ENCODE peak calls at places on chromosomes 16 and 17, in six cellular contexts. A is OCI-LY7, D is GM23338, C is esophagus squamous epithelium, B is mucosa of descending colon, H is cardiac muscle cell. J is an unnamed sample. For H3K36me3, the result is how much of the 10 kb centered on the place peaks cover.

GRCh38 chr16:17211797-17212196 is 259.0 kb downstream of the XYLT1 start:
- DNase-seq in B (no peak), D (peak), C (no peak), A (peak), H (peak), J (no peak)

GRCh38 chr17:1896243-1897163 is 66.7 kb downstream of the RPA1 start:
- DNase-seq in D (no peak), C (no peak), B (no peak), A (no peak), H (no peak), J (no peak)

GRCh38 chr16:83393196-83393981 is 414.4 kb upstream of the HSBP1 start:
- DNase-seq in D (peak), B (no peak), H (no peak), C (no peak), A (peak), J (peak)

GRCh38 chr16:84138824-84139627 is 6.0 kb downstream of the HSDL1 start:
- DNase-seq in A (no peak), B (no peak), C (no peak), D (peak), H (peak), J (no peak)

GRCh38 chr17:17567631-17568030 is 23.9 kb downstream of the PEMT start:
- DNase-seq in H (no peak), D (no peak), C (no peak), A (no peak), B (no peak), J (no peak)

GRCh38 chr17:36641877-36642845 is 40.8 kb downstream of the MRM1 start:
- DNase-seq in A (no peak), C (no peak), H (peak), D (peak), B (peak), J (no peak)

GRCh38 chr17:40916366-40916765 is 21.1 kb downstream of the KRT23 start:
- DNase-seq in C (no peak), H (no peak), A (no peak), B (no peak), D (no peak), J (no peak)

GRCh38 chr17:63419398-63419797 is 26.7 kb downstream of the CYB561 start:
- DNase-seq in B (no peak), H (no peak), D (no peak), C (no peak), A (no peak), J (no peak)

GRCh38 chr17:56112086-56112485 is 41.2 kb upstream of the ANKFN1 start:
- DNase-seq in H (no peak), D (no peak), A (no peak), B (no peak), C (no peak), J (no peak)

GRCh38 chr16:735982-736453 is 4.8 kb downstream of the CIAO3 start:
- DNase-seq in D (no peak), C (no peak), B (no peak), H (no peak), A (no peak), J (no peak)

GRCh38 chr16:11006666-11007065 is 62.3 kb downstream of the CLEC16A start:
- DNase-seq in B (no peak), D (no peak), H (no peak), C (no peak), A (no peak), J (no peak)

GRCh38 chr16:82031116-82032084 is 3.7 kb upstream of the HSD17B2 start:
- DNase-seq in A (peak), B (no peak), H (peak), C (no peak), D (peak), J (peak)

GRCh38 chr16:9874233-9874632 is 308.0 kb downstream of the GRIN2A start:
- DNase-seq in D (peak), H (no peak), C (no peak), A (no peak), B (no peak), J (no peak)

GRCh38 chr16:11510178-11510973 is 76.3 kb downstream of the LITAF start:
- DNase-seq in D (no peak), A (no peak), B (peak), C (no peak), H (no peak), J (no peak)

GRCh38 chr17:61474235-61474927 is 22.2 kb downstream of the TBX4 start:
- DNase-seq in A (no peak), B (no peak), D (no peak), H (no peak), C (no peak), J (no peak)

DNA sequence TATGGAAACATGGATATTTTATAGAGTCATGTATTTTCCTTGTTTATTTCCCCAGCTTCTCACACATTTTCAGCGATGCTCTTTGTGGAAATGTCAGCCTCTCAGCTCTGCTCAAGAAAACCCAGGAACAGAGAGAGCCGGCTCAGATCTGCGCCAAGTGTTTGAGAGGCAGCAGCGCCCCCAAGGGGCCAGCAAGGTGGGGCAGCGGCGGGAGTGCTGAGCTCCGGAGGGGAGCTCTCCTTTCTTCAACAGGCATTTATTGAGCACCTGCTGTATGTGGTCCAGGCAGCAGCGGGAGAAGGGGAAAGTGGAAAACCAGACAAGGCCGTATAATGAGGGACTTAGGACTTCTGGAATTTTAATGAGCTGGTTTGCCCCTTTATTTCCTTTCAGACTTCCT is 421.1 kb upstream of the C16orf82 start:
- DNase-seq in A (peak), B (no peak), C (no peak), H (peak), D (peak), J (no peak)
- TF ChIP-seq CTCF in A (peak), B (no peak), C (peak), H (no peak), D (peak), J (no peak)

DNA sequence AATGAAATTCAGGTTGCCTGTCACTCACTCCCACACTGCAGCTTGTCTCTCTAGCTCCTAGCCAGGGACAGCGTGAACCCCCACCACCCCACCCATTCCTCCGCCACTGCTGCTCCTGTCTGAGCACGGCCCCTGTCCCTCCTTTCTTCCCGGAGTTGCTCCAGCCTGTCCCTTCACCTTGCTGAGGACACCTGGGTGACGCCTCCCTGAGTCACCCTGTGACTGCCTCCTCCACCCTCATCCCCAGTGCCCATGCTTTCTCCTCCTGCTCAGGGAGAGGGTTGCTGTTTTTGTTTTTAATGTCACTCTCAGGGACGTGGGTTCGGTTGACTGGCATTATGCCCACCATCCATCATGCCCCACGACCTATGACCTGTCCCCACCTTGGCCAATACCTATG is 25.8 kb upstream of the NAT9 start:
- DNase-seq in H (no peak), C (no peak), B (no peak), D (no peak), A (no peak), J (no peak)
- H3K36me3 ChIP-seq in H (under half), C (under half), B (under half), D (under half), A (under half), J (under half)

DNA sequence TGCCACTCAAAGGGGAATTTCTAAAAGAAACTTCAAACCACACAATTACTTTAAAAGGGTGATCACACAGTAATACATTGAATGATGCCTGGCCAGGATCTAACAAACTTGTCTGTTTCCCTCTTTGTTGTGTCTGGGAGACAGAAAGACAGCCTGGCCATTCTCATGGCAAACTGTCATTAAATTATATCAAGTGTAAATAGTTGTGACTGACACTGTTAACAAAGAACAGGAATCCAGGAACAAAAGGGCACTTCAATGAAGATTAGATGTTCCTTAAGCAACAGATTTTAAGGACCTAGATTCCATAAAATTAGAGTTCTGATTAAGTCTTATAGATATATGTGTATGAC is 383.6 kb downstream of the KCNJ2 start:
- DNase-seq in H (no peak), A (no peak), B (no peak), C (no peak), D (no peak), J (no peak)
- H3K4me3 ChIP-seq in H (no peak), A (no peak), B (no peak), C (no peak), D (no peak), J (no peak)

GRCh38 chr16:61148930-61149329 is 887.3 kb downstream of the CDH8 start:
- DNase-seq in B (no peak), C (no peak), H (peak), D (peak), A (peak), J (no peak)
- TF ChIP-seq CTCF in B (no peak), C (no peak), H (no peak), D (peak), A (peak), J (no peak)

DNA sequence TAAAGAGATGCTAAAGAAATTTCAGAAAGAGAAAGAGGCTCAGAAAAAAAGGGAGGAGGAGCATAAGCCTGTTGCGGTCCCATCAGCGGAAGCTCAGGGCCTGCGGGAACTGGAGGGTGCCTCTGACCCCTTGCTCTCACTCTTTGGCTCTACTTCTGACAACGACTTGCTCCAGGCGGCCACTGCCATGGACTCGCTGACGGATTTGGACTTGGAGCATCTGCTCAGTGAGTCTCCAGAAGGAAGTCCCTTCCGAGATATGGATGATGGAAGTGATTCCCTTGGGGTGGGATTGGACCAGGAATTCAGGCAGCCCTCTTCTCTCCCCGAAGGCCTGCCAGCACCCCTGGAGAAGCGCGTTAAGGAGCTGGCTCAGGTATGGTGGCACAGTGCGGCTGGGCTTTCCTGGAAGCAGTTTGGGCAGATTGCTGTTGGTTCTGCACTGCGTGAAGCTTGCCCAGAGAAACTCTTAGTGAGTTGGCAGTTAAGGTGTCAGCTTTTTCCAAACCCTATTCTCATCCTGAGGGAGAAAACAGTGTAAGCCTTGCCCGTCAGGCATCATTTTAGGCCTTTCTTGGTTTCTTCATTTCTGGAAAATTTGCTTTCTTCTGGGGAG is 13.6 kb downstream of the UBN1 start:
- DNase-seq in H (no peak), A (no peak), B (no peak), D (no peak), C (no peak), J (no peak)
- H3K36me3 ChIP-seq in H (half or more), A (half or more), B (under half), D (under half), C (under half), J (half or more)

DNA sequence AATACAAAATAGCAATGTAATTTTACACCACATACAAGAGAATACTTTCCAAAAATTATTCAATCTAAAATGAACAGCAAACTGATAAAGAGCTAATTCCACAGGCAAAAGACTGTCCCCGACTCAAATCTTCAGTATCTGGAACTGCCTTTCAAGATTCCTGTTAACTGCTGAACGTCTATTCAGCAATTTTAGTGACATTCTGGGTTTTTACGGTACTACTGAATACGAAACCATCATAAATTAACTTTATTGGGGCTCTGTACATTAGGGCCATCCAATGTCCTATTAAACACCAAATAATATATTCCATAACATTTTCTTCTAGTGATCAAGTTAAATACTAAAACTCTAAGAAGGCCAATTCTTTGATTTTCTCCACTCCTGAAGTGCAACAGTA is 1.6 kb downstream of the FBXL20 start:
- DNase-seq in A (no peak), C (no peak), D (no peak), H (no peak), B (no peak), J (no peak)
- H3K4me3 ChIP-seq in A (no peak), C (no peak), D (no peak), H (no peak), B (no peak), J (no peak)

GRCh38 chr17:45300060-45300751 is 16.6 kb downstream of the MAP3K14 start:
- DNase-seq in D (no peak), C (no peak), A (peak), B (no peak), H (no peak), J (no peak)
- TF ChIP-seq CTCF in D (no peak), C (no peak), A (peak), B (no peak), H (no peak), J (peak)

DNA sequence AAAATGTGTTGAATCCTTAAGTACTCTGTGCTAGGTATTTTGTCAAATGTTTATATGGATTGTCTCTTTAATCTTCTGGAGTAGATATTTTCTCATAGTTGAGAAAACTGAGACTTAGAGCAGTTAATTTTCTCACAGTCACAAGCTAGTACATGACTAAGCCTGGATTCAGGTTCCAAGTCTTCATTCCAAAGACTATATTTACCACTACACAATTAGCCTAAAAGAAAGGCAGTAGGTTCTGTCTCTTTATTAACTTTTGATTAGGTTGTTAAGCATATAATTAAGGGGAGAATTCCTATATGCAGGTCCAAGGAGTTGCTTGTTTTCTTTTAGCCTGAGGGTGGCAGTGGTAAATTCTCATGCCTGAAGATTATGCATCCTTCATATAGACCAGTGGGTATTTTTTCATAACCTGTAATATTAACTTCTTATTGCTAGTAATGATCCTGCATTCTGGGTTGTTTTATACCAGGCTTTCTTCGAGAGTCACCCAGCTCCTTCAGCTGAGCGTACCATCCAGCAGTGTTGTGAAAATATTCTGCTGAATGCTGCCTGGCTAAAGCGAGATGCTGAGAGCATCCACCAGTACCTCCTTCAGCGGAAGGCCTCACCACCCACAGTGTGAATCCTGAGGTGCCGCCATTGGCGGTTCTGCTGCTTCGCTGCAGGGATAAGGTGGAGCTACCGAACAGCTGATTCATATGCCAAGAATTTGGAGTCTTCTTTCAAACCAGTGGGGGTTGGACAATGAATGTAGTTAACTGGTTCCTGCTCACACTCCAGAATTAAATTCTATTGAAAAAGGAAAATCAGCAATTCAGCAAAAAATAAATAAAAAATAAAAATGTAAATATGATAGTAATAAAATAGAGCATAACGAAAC is 28.2 kb upstream of the KPNB1 start:
- DNase-seq in H (peak), B (no peak), C (no peak), A (no peak), D (peak), J (peak)
- H3K36me3 ChIP-seq in H (half or more), B (under half), C (under half), A (half or more), D (under half), J (under half)

GRCh38 chr17:48611213-48611612 is 396 bp upstream of the HOXB7 start:
- DNase-seq in D (no peak), B (peak), H (no peak), A (peak), C (no peak), J (no peak)
- H3K4me3 ChIP-seq in D (peak), B (peak), H (peak), A (peak), C (peak), J (peak)

GRCh38 chr17:79835953-79836951 is 3.0 kb downstream of the CBX4 start:
- DNase-seq in C (no peak), A (peak), B (peak), H (peak), D (peak), J (no peak)

GRCh38 chr17:79838541-79839274 is 532 bp downstream of the CBX4 start:
- DNase-seq in C (no peak), H (peak), B (peak), A (peak), D (peak), J (peak)

GRCh38 chr17:79835470-79835899 is 3.8 kb downstream of the CBX4 start:
- DNase-seq in C (no peak), H (peak), A (no peak), D (peak), B (no peak), J (no peak)

GRCh38 chr17:79837888-79838540 is 1.2 kb downstream of the CBX4 start:
- DNase-seq in A (peak), B (peak), D (no peak), H (no peak), C (no peak), J (no peak)

DNA sequence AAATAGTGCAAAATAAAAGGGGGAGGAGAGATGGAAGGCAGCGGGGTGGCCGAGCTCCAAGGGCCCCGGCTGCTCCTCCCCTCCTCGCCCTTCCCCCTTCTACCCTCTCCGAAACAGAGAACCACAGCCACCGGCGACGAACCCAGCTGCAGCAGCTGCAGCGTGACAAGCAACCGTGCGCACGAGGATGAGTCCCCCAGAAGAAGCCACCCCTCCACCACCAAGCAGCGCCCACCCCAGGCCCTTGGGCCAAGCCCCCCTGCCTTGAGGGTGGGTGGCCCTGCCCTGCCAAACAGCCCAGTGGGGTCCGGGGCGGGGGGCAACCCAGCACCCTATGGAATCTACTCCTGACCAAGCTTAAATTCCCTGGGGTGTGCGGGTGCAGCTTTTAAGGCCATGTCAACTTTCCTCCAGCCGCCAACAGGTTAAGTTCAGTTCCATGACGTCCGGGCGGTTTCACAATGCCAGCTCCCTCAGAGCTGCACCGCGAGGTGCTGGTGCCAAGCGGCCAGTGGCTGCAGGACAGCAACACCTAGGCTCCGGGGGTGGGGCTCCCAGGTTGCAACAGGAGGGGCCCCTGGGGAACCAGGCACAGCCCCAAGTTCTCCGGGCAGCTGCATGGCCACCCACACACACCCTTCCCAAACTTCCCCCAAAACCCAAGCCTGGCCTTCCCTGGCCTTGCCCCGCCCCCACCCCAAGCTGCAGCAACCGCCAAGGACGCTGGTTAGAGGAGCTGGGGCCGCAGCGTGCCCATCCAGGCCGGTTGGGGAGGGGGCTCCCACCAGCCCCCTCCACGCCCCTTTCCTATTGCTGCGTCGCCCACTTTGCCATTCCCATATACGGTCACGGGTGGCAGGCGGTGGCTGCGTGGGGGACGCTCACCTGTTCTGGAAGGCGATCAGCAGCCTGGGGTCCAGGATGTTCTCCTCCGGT is 2.0 kb downstream of the CBX4 start:
- DNase-seq in H (peak), A (peak), B (peak), D (peak), C (no peak), J (peak)
- TF ChIP-seq CTCF in H (peak), A (peak), B (no peak), D (no peak), C (peak), J (peak)